ENCODE peak calls at places on chromosomes 13 and 19, in six cellular contexts. C is right lobe of liver; W is HepG2; A is CD8-positive, alpha-beta T cell; M is right cardiac atrium; Z is HCT116. Q is an unnamed sample.

GRCh38 chr13:107421028-107421427 is 794.3 kb downstream of the LIG4 start:
- DNase-seq in C (no peak), W (no peak), A (no peak), M (no peak), Z (no peak), Q (no peak)

GRCh38 chr19:6340493-6341201 is 7.2 kb upstream of the ACER1 start:
- DNase-seq in C (no peak), W (no peak), A (no peak), M (no peak), Z (no peak), Q (no peak)

GRCh38 chr19:17111766-17112165 is 36.2 kb downstream of the MYO9B start:
- DNase-seq in C (no peak), W (no peak), A (no peak), M (no peak), Z (no peak), Q (no peak)

GRCh38 chr13:90690458-90691063 is 656.9 kb upstream of the MIR17HG start:
- DNase-seq in C (no peak), W (no peak), A (no peak), M (no peak), Z (no peak), Q (no peak)

GRCh38 chr19:39307233-39307821 is 11.1 kb downstream of the IFNL1 start:
- DNase-seq in C (no peak), W (no peak), A (no peak), M (peak), Z (no peak), Q (no peak)

GRCh38 chr19:2429917-2430570 is 2.7 kb upstream of the TIMM13 start:
- DNase-seq in C (no peak), W (no peak), A (no peak), M (peak), Z (no peak), Q (no peak)

GRCh38 chr19:4367781-4368127 is 24.4 kb downstream of the MPND start:
- DNase-seq in C (no peak), W (no peak), A (no peak), M (peak), Z (no peak), Q (no peak)

GRCh38 chr13:66805657-66806056 is 424.5 kb downstream of the PCDH9 start:
- DNase-seq in C (no peak), W (no peak), A (no peak), M (no peak), Z (no peak), Q (no peak)

GRCh38 chr19:45442927-45443461 is 19.3 kb upstream of the ERCC1 start:
- DNase-seq in C (peak), W (no peak), A (no peak), M (peak), Z (no peak), Q (no peak)

GRCh38 chr19:51181913-51182419 is 39.9 kb downstream of the SIGLEC7 start:
- DNase-seq in C (no peak), W (no peak), A (no peak), M (no peak), Z (no peak), Q (no peak)

GRCh38 chr19:28632357-28633076 is 580.4 kb downstream of the UQCRFS1 start:
- DNase-seq in C (no peak), W (no peak), A (no peak), M (no peak), Z (no peak), Q (no peak)

GRCh38 chr13:29106651-29107050 is 286.5 kb downstream of the MTUS2 start:
- DNase-seq in C (no peak), W (no peak), A (no peak), M (no peak), Z (no peak), Q (no peak)

GRCh38 chr13:77952276-77952675 is 33.6 kb upstream of the EDNRB start:
- DNase-seq in C (no peak), W (no peak), A (no peak), M (no peak), Z (no peak), Q (no peak)

GRCh38 chr19:1250374-1251232 is 2.2 kb downstream of the MIDN start:
- DNase-seq in C (peak), W (peak), A (peak), M (peak), Z (no peak), Q (peak)

DNA sequence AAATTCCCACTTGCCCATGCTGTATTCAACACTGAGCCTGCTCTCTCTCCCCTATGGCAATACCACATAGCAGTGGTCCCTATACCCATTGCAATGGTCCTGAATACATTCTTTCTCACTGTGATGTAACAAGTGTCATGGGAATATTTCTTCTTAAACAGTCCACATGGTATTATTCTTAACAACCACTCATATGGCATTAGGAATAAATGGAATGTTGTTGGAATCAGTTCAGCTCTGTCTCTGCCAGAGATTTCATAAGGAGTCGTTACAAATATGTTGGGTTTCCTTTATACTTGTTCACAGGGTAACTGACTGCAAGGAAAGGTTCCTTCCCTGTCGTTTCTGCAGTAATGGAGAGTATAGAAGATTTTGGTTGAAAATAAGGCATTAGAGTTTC is 128.3 kb upstream of the SPATA13 start:
- DNase-seq in C (no peak), W (no peak), A (no peak), M (no peak), Z (no peak), Q (no peak)
- H3K27ac ChIP-seq in C (peak), W (no peak), A (no peak), M (no peak), Z (no peak), Q (no peak)

GRCh38 chr13:34696741-34697140 is 245.3 kb upstream of the NBEA start:
- DNase-seq in C (no peak), W (no peak), A (no peak), M (no peak), Z (no peak), Q (no peak)
- H3K27ac ChIP-seq in C (no peak), W (no peak), A (no peak), M (no peak), Z (no peak), Q (no peak)

GRCh38 chr19:34348899-34349487 is 16.0 kb upstream of the GPI start:
- DNase-seq in C (no peak), W (no peak), A (no peak), M (no peak), Z (no peak), Q (no peak)

GRCh38 chr19:34353546-34353945 is 11.4 kb upstream of the GPI start:
- DNase-seq in C (no peak), W (no peak), A (no peak), M (no peak), Z (no peak), Q (no peak)

GRCh38 chr19:34347561-34348165 is 17.3 kb upstream of the GPI start:
- DNase-seq in C (no peak), W (no peak), A (no peak), M (no peak), Z (no peak), Q (no peak)

GRCh38 chr19:34350161-34350561 is 14.8 kb upstream of the GPI start:
- DNase-seq in C (no peak), W (no peak), A (peak), M (no peak), Z (no peak), Q (peak)

GRCh38 chr19:34351382-34351802 is 13.6 kb upstream of the GPI start:
- DNase-seq in C (no peak), W (no peak), A (peak), M (no peak), Z (no peak), Q (no peak)
- H3K27ac ChIP-seq in C (no peak), W (no peak), A (peak), M (no peak), Z (no peak), Q (no peak)

DNA sequence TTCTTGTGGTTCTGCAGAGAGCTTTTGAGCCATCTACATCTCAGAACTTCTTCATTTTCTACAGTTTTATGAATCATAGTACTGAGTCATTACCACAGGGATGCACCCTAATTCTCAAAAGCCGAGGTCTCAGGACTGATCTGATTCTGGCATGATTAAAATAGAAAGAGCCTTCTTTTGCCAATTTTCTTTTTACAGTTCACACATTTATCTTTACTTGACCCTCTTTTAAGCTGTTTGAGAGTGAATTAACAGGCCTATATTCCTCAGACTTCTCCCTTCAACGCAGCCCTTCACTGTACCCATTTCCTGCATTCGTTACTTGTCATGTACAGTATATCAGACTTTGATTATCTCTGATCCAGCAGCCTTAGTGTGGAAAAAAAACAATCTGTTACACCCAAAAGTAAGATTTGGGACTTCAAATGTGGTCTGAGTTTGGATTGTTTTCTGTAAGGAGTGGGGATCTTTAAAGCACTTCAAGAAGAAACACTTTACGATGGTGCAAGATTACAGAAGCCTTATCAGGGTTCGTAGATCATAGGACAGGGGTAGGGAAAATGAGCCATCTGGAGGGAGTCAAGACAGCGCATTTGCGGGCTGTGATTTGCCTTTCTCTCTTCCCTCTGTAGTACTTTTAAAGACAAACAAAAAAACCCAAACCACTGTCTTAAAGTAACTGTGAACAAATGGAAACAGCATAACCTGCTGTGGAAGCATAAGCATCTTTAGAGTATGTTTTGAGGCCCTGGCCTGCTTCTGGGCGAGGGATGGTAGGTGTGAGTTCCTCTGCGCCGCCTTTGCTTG is 15.3 kb upstream of the GPR183 start:
- DNase-seq in C (no peak), W (no peak), A (no peak), M (no peak), Z (no peak), Q (peak)
- H3K27ac ChIP-seq in C (no peak), W (no peak), A (peak), M (no peak), Z (peak), Q (peak)

GRCh38 chr13:35468195-35468594 is 8.3 kb downstream of the MAB21L1 start:
- DNase-seq in C (no peak), W (no peak), A (no peak), M (no peak), Z (no peak), Q (no peak)

GRCh38 chr13:35471466-35472307 is 4.8 kb downstream of the MAB21L1 start:
- DNase-seq in C (no peak), W (no peak), A (no peak), M (peak), Z (no peak), Q (no peak)

GRCh38 chr13:35472308-35473008 is 4.0 kb downstream of the MAB21L1 start:
- DNase-seq in C (no peak), W (no peak), A (no peak), M (no peak), Z (no peak), Q (no peak)

GRCh38 chr13:35469781-35470380 is 6.6 kb downstream of the MAB21L1 start:
- DNase-seq in C (no peak), W (no peak), A (no peak), M (no peak), Z (no peak), Q (no peak)

DNA sequence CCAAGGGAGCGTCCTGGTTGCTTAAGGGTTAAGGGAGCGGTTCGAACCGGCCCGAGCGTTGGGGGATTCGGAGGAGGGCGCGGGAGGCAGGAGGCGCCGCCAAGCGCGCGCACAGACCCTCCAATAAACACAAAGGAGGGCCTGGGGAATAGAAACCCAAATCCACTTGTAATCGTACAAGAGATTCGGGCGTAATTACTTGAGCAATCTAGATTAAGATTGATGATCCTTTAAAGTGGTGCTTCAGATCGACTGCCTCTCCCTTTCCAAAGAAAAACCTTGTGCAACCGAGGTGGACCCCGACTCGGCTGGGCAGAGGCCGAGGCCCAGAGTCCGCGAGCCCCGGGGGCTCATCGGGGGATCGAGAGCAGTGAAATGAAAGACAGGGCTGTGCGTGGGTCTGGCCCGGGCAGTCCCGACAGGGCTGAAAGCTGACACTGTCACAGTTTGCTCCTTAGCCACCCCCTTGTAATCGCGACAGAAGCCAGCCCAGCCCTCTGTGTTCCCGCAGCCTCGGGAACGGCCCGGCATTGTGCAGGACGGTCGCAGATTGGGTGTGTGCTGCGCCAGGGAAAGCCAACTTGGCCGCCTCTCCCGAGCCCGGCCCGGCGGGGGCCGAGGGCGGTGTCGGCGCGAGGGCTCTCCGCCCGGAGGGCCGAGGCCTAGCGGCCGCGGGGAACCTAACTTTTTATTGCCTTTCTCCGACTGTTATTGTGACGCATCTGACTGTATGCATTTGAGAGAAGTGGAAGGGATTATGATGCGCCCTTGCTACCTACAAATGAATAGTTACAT is 5.6 kb downstream of the MAB21L1 start:
- DNase-seq in C (peak), W (no peak), A (no peak), M (peak), Z (no peak), Q (no peak)
- H3K27ac ChIP-seq in C (no peak), W (no peak), A (no peak), M (peak), Z (no peak), Q (no peak)

GRCh38 chr19:49890349-49891311 is 6.1 kb downstream of the IL4I1 start:
- DNase-seq in C (peak), W (no peak), A (peak), M (peak), Z (no peak), Q (no peak)
- H3K27ac ChIP-seq in C (no peak), W (no peak), A (no peak), M (no peak), Z (peak), Q (peak)

GRCh38 chr19:8459520-8460260 is 14.9 kb downstream of the HNRNPM start:
- DNase-seq in C (no peak), W (peak), A (no peak), M (no peak), Z (no peak), Q (no peak)
- H3K27ac ChIP-seq in C (peak), W (no peak), A (no peak), M (peak), Z (no peak), Q (no peak)

DNA sequence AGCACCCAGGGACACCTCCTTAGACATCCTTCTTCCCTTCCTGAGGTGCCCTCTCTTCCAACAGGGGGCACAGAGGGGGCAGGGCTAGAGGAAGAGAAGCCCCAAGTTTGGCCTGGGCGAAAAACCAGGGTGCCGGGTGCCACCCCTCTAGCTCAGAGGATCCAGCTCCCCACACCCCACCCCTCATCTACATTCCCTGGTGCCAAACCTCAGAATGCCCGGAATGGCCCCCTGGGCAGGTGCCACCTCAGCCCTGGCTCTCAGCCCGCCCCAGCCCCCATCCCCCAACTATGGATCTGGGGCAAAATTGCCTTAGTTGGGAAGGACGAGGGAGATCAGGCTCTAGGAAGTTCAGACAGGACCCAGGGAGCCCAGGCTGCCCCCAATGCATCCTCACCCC is 2.0 kb downstream of the CNN1 start:
- DNase-seq in C (no peak), W (no peak), A (no peak), M (no peak), Z (no peak), Q (no peak)
- H3K27ac ChIP-seq in C (no peak), W (no peak), A (no peak), M (peak), Z (no peak), Q (no peak)

GRCh38 chr19:47240561-47240960 is 9.6 kb upstream of the BBC3 start:
- DNase-seq in C (no peak), W (no peak), A (no peak), M (no peak), Z (no peak), Q (no peak)

GRCh38 chr19:47240996-47241918 is 10.3 kb upstream of the BBC3 start:
- DNase-seq in C (peak), W (peak), A (peak), M (peak), Z (peak), Q (peak)

GRCh38 chr19:47243776-47244547 is 12.4 kb upstream of the CCDC9 start:
- DNase-seq in C (peak), W (peak), A (peak), M (peak), Z (peak), Q (peak)

GRCh38 chr19:47243364-47243775 is 12.4 kb upstream of the BBC3 start:
- DNase-seq in C (no peak), W (no peak), A (no peak), M (no peak), Z (no peak), Q (no peak)

DNA sequence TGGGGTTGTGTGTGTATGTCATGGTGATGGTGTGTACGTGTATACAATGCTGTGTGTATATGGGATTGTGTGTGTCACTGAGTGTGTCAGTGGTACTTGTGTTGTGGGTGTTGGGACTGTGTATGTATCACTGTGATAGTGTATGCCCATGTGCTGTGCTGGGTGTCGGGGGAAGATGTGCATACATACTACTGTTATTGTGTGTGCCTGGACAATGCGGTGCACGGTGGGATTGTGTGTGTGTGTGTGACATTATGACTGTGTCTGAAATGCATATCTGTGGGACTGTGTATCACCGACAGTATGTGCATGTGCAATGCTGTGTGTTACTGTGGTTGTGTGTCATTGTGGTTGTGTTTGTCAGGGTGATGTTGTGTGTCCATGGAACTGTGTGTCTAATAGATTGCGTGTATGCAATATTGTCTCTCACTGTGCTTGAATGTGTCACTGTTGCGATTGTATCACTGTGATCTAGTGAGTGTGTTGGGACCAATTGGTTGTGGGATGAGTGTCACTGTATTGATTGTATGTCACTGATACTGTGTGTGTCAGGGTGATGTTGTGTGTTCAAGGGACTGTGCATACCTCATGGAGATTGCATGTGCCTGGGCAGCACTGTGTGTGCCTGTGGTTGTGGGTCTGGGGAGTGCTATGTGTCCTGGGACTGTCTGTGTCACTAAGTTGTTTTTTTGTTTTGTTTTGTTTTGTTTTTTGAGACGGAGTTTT is 11.1 kb upstream of the BBC3 start:
- DNase-seq in C (no peak), W (no peak), A (no peak), M (no peak), Z (no peak), Q (no peak)
- H3K27ac ChIP-seq in C (no peak), W (no peak), A (no peak), M (no peak), Z (peak), Q (no peak)

GRCh38 chr13:110561335-110562033 is at the start of gene RAB20:
- DNase-seq in C (peak), W (peak), A (peak), M (peak), Z (peak), Q (peak)

GRCh38 chr13:110557610-110558305 is 3.8 kb downstream of the RAB20 start:
- DNase-seq in C (no peak), W (no peak), A (no peak), M (no peak), Z (no peak), Q (no peak)

GRCh38 chr13:110559429-110559943 is 2.0 kb downstream of the RAB20 start:
- DNase-seq in C (peak), W (no peak), A (no peak), M (peak), Z (no peak), Q (no peak)

GRCh38 chr13:110560606-110561334 is 752 bp downstream of the RAB20 start:
- DNase-seq in C (no peak), W (peak), A (no peak), M (no peak), Z (no peak), Q (no peak)

GRCh38 chr13:110559986-110560385 is 1.5 kb downstream of the RAB20 start:
- DNase-seq in C (no peak), W (no peak), A (no peak), M (no peak), Z (no peak), Q (no peak)
- H3K27ac ChIP-seq in C (peak), W (peak), A (no peak), M (peak), Z (no peak), Q (no peak)